ENCODE peak calls at places on chromosomes 2 and 18, in seven cellular contexts. One of them, this sample, is unnamed.

GRCh38 chr18:13486686-13487085 is 239.7 kb downstream of the FAM210A start:
- DNase-seq in NCI-H1105: no peak
- DNase-seq in GM19239: no peak
- DNase-seq in tibial artery: no peak
- DNase-seq in T-helper 1 cell: no peak
- DNase-seq in HS-5: no peak
- DNase-seq in ACHN: no peak
- DNase-seq in this sample: no peak

GRCh38 chr2:141929331-141930252 is 201.2 kb downstream of the LRP1B start:
- DNase-seq in NCI-H1105: no peak
- DNase-seq in GM19239: no peak
- DNase-seq in tibial artery: no peak
- DNase-seq in T-helper 1 cell: no peak
- DNase-seq in HS-5: no peak
- DNase-seq in ACHN: no peak
- DNase-seq in this sample: no peak

GRCh38 chr2:38187416-38188127 is 111.6 kb upstream of the CYP1B1 start:
- DNase-seq in NCI-H1105: no peak
- DNase-seq in GM19239: no peak
- DNase-seq in tibial artery: peak
- DNase-seq in T-helper 1 cell: no peak
- DNase-seq in HS-5: no peak
- DNase-seq in ACHN: no peak
- DNase-seq in this sample: peak

GRCh38 chr2:197591706-197592072 is 75.8 kb downstream of the MOB4 start:
- DNase-seq in NCI-H1105: no peak
- DNase-seq in GM19239: no peak
- DNase-seq in tibial artery: no peak
- DNase-seq in T-helper 1 cell: no peak
- DNase-seq in HS-5: no peak
- DNase-seq in ACHN: no peak
- DNase-seq in this sample: no peak

GRCh38 chr2:181231151-181231550 is 226.0 kb upstream of the ITGA4 start:
- DNase-seq in NCI-H1105: no peak
- DNase-seq in GM19239: no peak
- DNase-seq in tibial artery: no peak
- DNase-seq in T-helper 1 cell: no peak
- DNase-seq in HS-5: no peak
- DNase-seq in ACHN: no peak
- DNase-seq in this sample: no peak

GRCh38 chr2:31337860-31338259 is 76.7 kb downstream of the XDH start:
- DNase-seq in NCI-H1105: no peak
- DNase-seq in GM19239: no peak
- DNase-seq in tibial artery: no peak
- DNase-seq in T-helper 1 cell: no peak
- DNase-seq in HS-5: peak
- DNase-seq in ACHN: no peak
- DNase-seq in this sample: no peak

GRCh38 chr2:235754381-235755207 is 260.8 kb downstream of the AGAP1 start:
- DNase-seq in NCI-H1105: no peak
- DNase-seq in GM19239: no peak
- DNase-seq in tibial artery: peak
- DNase-seq in T-helper 1 cell: no peak
- DNase-seq in HS-5: no peak
- DNase-seq in ACHN: no peak
- DNase-seq in this sample: no peak

GRCh38 chr2:127429844-127430425 is 11.7 kb downstream of the PROC start:
- DNase-seq in NCI-H1105: no peak
- DNase-seq in GM19239: no peak
- DNase-seq in tibial artery: no peak
- DNase-seq in T-helper 1 cell: no peak
- DNase-seq in HS-5: no peak
- DNase-seq in ACHN: no peak
- DNase-seq in this sample: no peak

GRCh38 chr2:183925281-183925680 is 673.0 kb upstream of the ZNF804A start:
- DNase-seq in NCI-H1105: no peak
- DNase-seq in GM19239: no peak
- DNase-seq in tibial artery: no peak
- DNase-seq in T-helper 1 cell: no peak
- DNase-seq in HS-5: no peak
- DNase-seq in ACHN: no peak
- DNase-seq in this sample: no peak

GRCh38 chr2:44598731-44599529 is 237.2 kb downstream of the CAMKMT start:
- DNase-seq in NCI-H1105: no peak
- DNase-seq in GM19239: no peak
- DNase-seq in tibial artery: no peak
- DNase-seq in T-helper 1 cell: no peak
- DNase-seq in HS-5: no peak
- DNase-seq in ACHN: no peak
- DNase-seq in this sample: no peak

GRCh38 chr2:135819211-135819610 is 17.8 kb downstream of the LCT start:
- DNase-seq in NCI-H1105: no peak
- DNase-seq in GM19239: no peak
- DNase-seq in tibial artery: no peak
- DNase-seq in T-helper 1 cell: peak
- DNase-seq in HS-5: no peak
- DNase-seq in ACHN: peak
- DNase-seq in this sample: peak

GRCh38 chr18:1253825-1254224 is 349.2 kb downstream of the ADCYAP1 start:
- DNase-seq in NCI-H1105: no peak
- DNase-seq in GM19239: no peak
- DNase-seq in tibial artery: no peak
- DNase-seq in T-helper 1 cell: no peak
- DNase-seq in HS-5: no peak
- DNase-seq in ACHN: no peak
- DNase-seq in this sample: no peak